ENCODE peak calls at places on chromosomes 5 and 9, in six cellular contexts. B, V, I, G, H and D are unnamed samples.
A peak's percentile ranks its signal among the peaks of the same experiment; 100 is the strongest.

GRCh38 chr5:78720234-78720985 is 71.8 kb upstream of the LHFPL2 start:
- DNase-seq in H (no peak), I (no peak), G (no peak), V (no peak), B (no peak), D (no peak)

GRCh38 chr5:82351754-82352145 is 73.6 kb upstream of the RPS23 start:
- DNase-seq in V (peak; percentile 9), H (peak; percentile 75), I (peak; percentile 84), G (no peak), B (no peak), D (peak; percentile 78)

GRCh38 chr9:124342946-124343485 is 72.2 kb downstream of the PSMB7 start:
- DNase-seq in V (no peak), B (peak; percentile 91), H (peak; percentile 91), I (peak; percentile 93), G (no peak), D (peak; percentile 89)

GRCh38 chr9:80004687-80005086 is 432.9 kb downstream of the TLE4 start:
- DNase-seq in V (no peak), G (no peak), I (no peak), H (no peak), B (no peak), D (no peak)

GRCh38 chr5:142063878-142064331 is 44.7 kb upstream of the NDFIP1 start:
- DNase-seq in B (peak; percentile 98), H (peak; percentile 55), V (no peak), I (peak; percentile 13), G (no peak), D (peak; percentile 21)

GRCh38 chr5:159330131-159330530 is at the start of gene IL12B:
- DNase-seq in V (no peak), G (no peak), I (peak; percentile 40), H (peak; percentile 66), B (no peak), D (peak; percentile 19)

GRCh38 chr9:124257070-124257864 is 482 bp upstream of the NEK6 start:
- DNase-seq in I (peak; percentile 42), B (no peak), G (no peak), V (no peak), H (no peak), D (no peak)

GRCh38 chr5:191949-192690 is 825 bp downstream of the LRRC14B start:
- DNase-seq in I (no peak), B (no peak), V (no peak), G (no peak), H (no peak), D (no peak)

GRCh38 chr5:39495294-39495693 is 70.5 kb upstream of the DAB2 start:
- DNase-seq in B (no peak), I (no peak), V (no peak), H (no peak), G (no peak), D (no peak)